ENCODE peak calls at places on chromosomes 4 and X, in six cellular contexts. One of them, this sample, is unnamed.

GRCh38 chr4:182697094-182697493 is 220.1 kb downstream of the DCTD start:
- DNase-seq in GM04504: no peak
- DNase-seq in activated CD4-positive, CD25-positive, alpha-beta regulatory T cell: no peak
- DNase-seq in activated CD4-positive, alpha-beta T cell treated with anti-CD3 and anti-CD28 coated beads for 48 hours: no peak
- DNase-seq in tibial artery: no peak
- DNase-seq in NCI-H510A treated with DMSO at 0.1 percent for 48 hours: no peak
- DNase-seq in this sample: no peak

GRCh38 chrX:111511477-111511876 is at the start of gene SERTM2:
- DNase-seq in GM04504: no peak
- DNase-seq in activated CD4-positive, CD25-positive, alpha-beta regulatory T cell: no peak
- DNase-seq in activated CD4-positive, alpha-beta T cell treated with anti-CD3 and anti-CD28 coated beads for 48 hours: peak
- DNase-seq in tibial artery: no peak
- DNase-seq in NCI-H510A treated with DMSO at 0.1 percent for 48 hours: peak
- DNase-seq in this sample: no peak

GRCh38 chr4:154736774-154737173 is 7.0 kb upstream of the LRAT start:
- DNase-seq in GM04504: no peak
- DNase-seq in activated CD4-positive, CD25-positive, alpha-beta regulatory T cell: no peak
- DNase-seq in activated CD4-positive, alpha-beta T cell treated with anti-CD3 and anti-CD28 coated beads for 48 hours: no peak
- DNase-seq in tibial artery: no peak
- DNase-seq in NCI-H510A treated with DMSO at 0.1 percent for 48 hours: no peak
- DNase-seq in this sample: no peak

GRCh38 chr4:98919996-98920395 is 8.9 kb downstream of the EIF4E start:
- DNase-seq in GM04504: no peak
- DNase-seq in activated CD4-positive, CD25-positive, alpha-beta regulatory T cell: no peak
- DNase-seq in activated CD4-positive, alpha-beta T cell treated with anti-CD3 and anti-CD28 coated beads for 48 hours: no peak
- DNase-seq in tibial artery: no peak
- DNase-seq in NCI-H510A treated with DMSO at 0.1 percent for 48 hours: no peak
- DNase-seq in this sample: no peak

GRCh38 chr4:81471361-81472248 is at the start of gene RASGEF1B:
- DNase-seq in GM04504: no peak
- DNase-seq in activated CD4-positive, CD25-positive, alpha-beta regulatory T cell: peak
- DNase-seq in activated CD4-positive, alpha-beta T cell treated with anti-CD3 and anti-CD28 coated beads for 48 hours: peak
- DNase-seq in tibial artery: peak
- DNase-seq in NCI-H510A treated with DMSO at 0.1 percent for 48 hours: peak
- DNase-seq in this sample: peak

GRCh38 chr4:153553820-153554173 is 87.6 kb downstream of the TMEM131L start:
- DNase-seq in GM04504: no peak
- DNase-seq in activated CD4-positive, CD25-positive, alpha-beta regulatory T cell: no peak
- DNase-seq in activated CD4-positive, alpha-beta T cell treated with anti-CD3 and anti-CD28 coated beads for 48 hours: no peak
- DNase-seq in tibial artery: no peak
- DNase-seq in NCI-H510A treated with DMSO at 0.1 percent for 48 hours: no peak
- DNase-seq in this sample: no peak

GRCh38 chr4:73222466-73223257 is 35.9 kb downstream of the ANKRD17 start:
- DNase-seq in GM04504: peak
- DNase-seq in activated CD4-positive, CD25-positive, alpha-beta regulatory T cell: peak
- DNase-seq in activated CD4-positive, alpha-beta T cell treated with anti-CD3 and anti-CD28 coated beads for 48 hours: peak
- DNase-seq in tibial artery: no peak
- DNase-seq in NCI-H510A treated with DMSO at 0.1 percent for 48 hours: peak
- DNase-seq in this sample: peak

GRCh38 chr4:39464886-39465501 is 6.1 kb downstream of the LIAS start:
- DNase-seq in GM04504: peak
- DNase-seq in activated CD4-positive, CD25-positive, alpha-beta regulatory T cell: no peak
- DNase-seq in activated CD4-positive, alpha-beta T cell treated with anti-CD3 and anti-CD28 coated beads for 48 hours: no peak
- DNase-seq in tibial artery: no peak
- DNase-seq in NCI-H510A treated with DMSO at 0.1 percent for 48 hours: no peak
- DNase-seq in this sample: peak

GRCh38 chr4:124253080-124253479 is 459.5 kb downstream of the ANKRD50 start:
- DNase-seq in GM04504: no peak
- DNase-seq in activated CD4-positive, CD25-positive, alpha-beta regulatory T cell: no peak
- DNase-seq in activated CD4-positive, alpha-beta T cell treated with anti-CD3 and anti-CD28 coated beads for 48 hours: no peak
- DNase-seq in tibial artery: no peak
- DNase-seq in NCI-H510A treated with DMSO at 0.1 percent for 48 hours: peak
- DNase-seq in this sample: no peak

GRCh38 chr4:147747787-147748454 is 16.0 kb downstream of the ARHGAP10 start:
- DNase-seq in GM04504: no peak
- DNase-seq in activated CD4-positive, CD25-positive, alpha-beta regulatory T cell: no peak
- DNase-seq in activated CD4-positive, alpha-beta T cell treated with anti-CD3 and anti-CD28 coated beads for 48 hours: no peak
- DNase-seq in tibial artery: no peak
- DNase-seq in NCI-H510A treated with DMSO at 0.1 percent for 48 hours: no peak
- DNase-seq in this sample: no peak

GRCh38 chr4:13348216-13348615 is 135.9 kb downstream of the RAB28 start:
- DNase-seq in GM04504: no peak
- DNase-seq in activated CD4-positive, CD25-positive, alpha-beta regulatory T cell: no peak
- DNase-seq in activated CD4-positive, alpha-beta T cell treated with anti-CD3 and anti-CD28 coated beads for 48 hours: no peak
- DNase-seq in tibial artery: no peak
- DNase-seq in NCI-H510A treated with DMSO at 0.1 percent for 48 hours: no peak
- DNase-seq in this sample: no peak

GRCh38 chr4:76898949-76899640 is 1.2 kb upstream of the SOWAHB start:
- DNase-seq in GM04504: no peak
- DNase-seq in activated CD4-positive, CD25-positive, alpha-beta regulatory T cell: no peak
- DNase-seq in activated CD4-positive, alpha-beta T cell treated with anti-CD3 and anti-CD28 coated beads for 48 hours: no peak
- DNase-seq in tibial artery: no peak
- DNase-seq in NCI-H510A treated with DMSO at 0.1 percent for 48 hours: peak
- DNase-seq in this sample: no peak

GRCh38 chr4:145956288-145956890 is 17.8 kb upstream of the ZNF827 start:
- DNase-seq in GM04504: no peak
- DNase-seq in activated CD4-positive, CD25-positive, alpha-beta regulatory T cell: no peak
- DNase-seq in activated CD4-positive, alpha-beta T cell treated with anti-CD3 and anti-CD28 coated beads for 48 hours: peak
- DNase-seq in tibial artery: no peak
- DNase-seq in NCI-H510A treated with DMSO at 0.1 percent for 48 hours: peak
- DNase-seq in this sample: peak

GRCh38 chrX:25726539-25726938 is 411.6 kb upstream of the MAGEB18 start:
- DNase-seq in GM04504: no peak
- DNase-seq in activated CD4-positive, CD25-positive, alpha-beta regulatory T cell: no peak
- DNase-seq in activated CD4-positive, alpha-beta T cell treated with anti-CD3 and anti-CD28 coated beads for 48 hours: no peak
- DNase-seq in tibial artery: no peak
- DNase-seq in NCI-H510A treated with DMSO at 0.1 percent for 48 hours: no peak
- DNase-seq in this sample: no peak

GRCh38 chrX:69022430-69022829 is 142.8 kb downstream of the PJA1 start:
- DNase-seq in GM04504: no peak
- DNase-seq in activated CD4-positive, CD25-positive, alpha-beta regulatory T cell: no peak
- DNase-seq in activated CD4-positive, alpha-beta T cell treated with anti-CD3 and anti-CD28 coated beads for 48 hours: no peak
- DNase-seq in tibial artery: no peak
- DNase-seq in NCI-H510A treated with DMSO at 0.1 percent for 48 hours: no peak
- DNase-seq in this sample: no peak

GRCh38 chr4:138663883-138664282 is 351.7 kb upstream of the NOCT start:
- DNase-seq in GM04504: no peak
- DNase-seq in activated CD4-positive, CD25-positive, alpha-beta regulatory T cell: no peak
- DNase-seq in activated CD4-positive, alpha-beta T cell treated with anti-CD3 and anti-CD28 coated beads for 48 hours: no peak
- DNase-seq in tibial artery: no peak
- DNase-seq in NCI-H510A treated with DMSO at 0.1 percent for 48 hours: no peak
- DNase-seq in this sample: no peak